ENCODE peak calls at places on chromosomes 1 and 21, in nine cellular contexts. K is lower leg skin, D is breast epithelium, X is heart left ventricle, R is HCT116, I is adrenal gland, N is body of pancreas, V is NB4, Z is prostate gland. H is an unnamed sample.

GRCh38 chr1:10280442-10281350 is 70.3 kb downstream of the KIF1B start:
- DNase-seq in D (no peak), X (no peak), V (no peak), R (no peak), K (no peak), Z (no peak), I (no peak), N (no peak), H (no peak)

GRCh38 chr1:94004924-94005323 is 95.7 kb upstream of the GCLM start:
- DNase-seq in R (no peak), K (no peak), Z (no peak), D (no peak), I (no peak), N (no peak), X (no peak), V (no peak), H (no peak)

GRCh38 chr1:243216741-243217140 is 38.3 kb downstream of the CEP170 start:
- DNase-seq in I (no peak), D (no peak), N (no peak), K (no peak), Z (no peak), X (no peak), R (no peak), V (no peak), H (no peak)

GRCh38 chr1:83086346-83086745 is 912.6 kb downstream of the TTLL7 start:
- DNase-seq in K (no peak), D (no peak), X (no peak), N (no peak), Z (no peak), V (no peak), R (no peak), I (no peak), H (no peak)

GRCh38 chr21:9735421-9735961 is 785.9 kb upstream of the TPTE start:
- DNase-seq in R (no peak), I (no peak), Z (no peak), V (no peak), N (no peak), X (no peak), K (peak), D (no peak), H (no peak)

GRCh38 chr1:18434041-18434440 is 46.7 kb upstream of the KLHDC7A start:
- DNase-seq in X (no peak), D (no peak), Z (no peak), K (peak), V (no peak), N (no peak), I (no peak), R (no peak), H (no peak)

GRCh38 chr1:180186831-180187230 is 32.2 kb downstream of the QSOX1 start:
- DNase-seq in D (no peak), Z (no peak), N (no peak), X (no peak), R (no peak), V (no peak), I (no peak), K (no peak), H (no peak)

GRCh38 chr21:19489930-19490329 is 1086.3 kb upstream of the TMPRSS15 start:
- DNase-seq in N (peak), Z (no peak), X (no peak), I (no peak), D (no peak), K (no peak), R (no peak), V (no peak), H (no peak)

GRCh38 chr1:98940069-98940468 is 64.6 kb downstream of the PLPPR5 start:
- DNase-seq in I (no peak), Z (no peak), V (peak), N (no peak), D (no peak), R (no peak), K (no peak), X (no peak), H (no peak)

GRCh38 chr1:247448107-247448778 is 9.7 kb downstream of the OR2B11 start:
- DNase-seq in X (peak), Z (peak), I (peak), R (no peak), N (peak), K (peak), D (peak), V (no peak), H (no peak)

GRCh38 chr1:75632350-75632949 is 21.5 kb upstream of the SLC44A5 start:
- DNase-seq in R (peak), I (peak), Z (no peak), D (no peak), N (no peak), K (no peak), X (no peak), V (peak), H (no peak)

GRCh38 chr1:42732126-42732680 is 7.8 kb downstream of the CLDN19 start:
- DNase-seq in X (no peak), N (no peak), D (no peak), I (no peak), Z (no peak), R (no peak), K (peak), V (no peak), H (no peak)

GRCh38 chr1:227891955-227892871 is 55.5 kb downstream of the WNT9A start:
- DNase-seq in X (peak), N (no peak), R (no peak), K (peak), I (peak), D (peak), V (no peak), Z (no peak), H (no peak)

GRCh38 chr1:243525085-243525487 is 269.2 kb downstream of the SDCCAG8 start:
- DNase-seq in V (no peak), K (no peak), D (no peak), X (no peak), I (no peak), R (no peak), Z (no peak), N (no peak), H (no peak)

GRCh38 chr1:204089044-204089751 is 16.3 kb downstream of the SOX13 start:
- DNase-seq in R (no peak), V (no peak), I (peak), K (peak), D (peak), Z (peak), X (no peak), N (no peak), H (no peak)

GRCh38 chr1:20216574-20216973 is 30.3 kb upstream of the PLA2G2C start:
- DNase-seq in K (no peak), X (no peak), D (no peak), R (peak), V (peak), N (no peak), I (peak), Z (no peak), H (no peak)

GRCh38 chr1:184626076-184627011 is 128.3 kb downstream of the EDEM3 start:
- DNase-seq in D (no peak), N (no peak), R (no peak), Z (no peak), V (no peak), I (peak), K (no peak), X (no peak), H (peak)

GRCh38 chr1:52367272-52367671 is 1.3 kb upstream of the CC2D1B start:
- DNase-seq in Z (no peak), K (peak), X (no peak), R (no peak), N (no peak), D (no peak), I (no peak), V (no peak), H (no peak)

GRCh38 chr1:203142124-203142523 is 14.6 kb downstream of the ADORA1 start:
- DNase-seq in V (no peak), I (no peak), R (no peak), K (no peak), D (no peak), N (no peak), X (no peak), Z (no peak), H (no peak)

GRCh38 chr1:93763981-93764750 is 82.5 kb upstream of the BCAR3 start:
- DNase-seq in R (no peak), Z (no peak), D (no peak), I (no peak), V (no peak), K (no peak), X (no peak), N (no peak), H (no peak)

GRCh38 chr1:212401838-212402582 is 12.7 kb downstream of the PACC1 start:
- DNase-seq in V (no peak), R (no peak), X (no peak), N (no peak), D (no peak), I (no peak), K (peak), Z (no peak), H (no peak)

GRCh38 chr21:33890187-33890586 is 25.4 kb downstream of the ATP5PO start:
- DNase-seq in R (no peak), X (no peak), V (no peak), I (no peak), D (no peak), N (no peak), K (no peak), Z (no peak), H (no peak)

GRCh38 chr1:239587066-239587465 is 200.7 kb downstream of the CHRM3 start:
- DNase-seq in N (no peak), D (no peak), R (no peak), Z (no peak), I (no peak), V (peak), X (no peak), K (no peak), H (no peak)

GRCh38 chr1:77866296-77866695 is 22.1 kb upstream of the NEXN start:
- DNase-seq in I (no peak), K (no peak), X (no peak), D (no peak), Z (no peak), N (no peak), V (no peak), R (no peak), H (no peak)

GRCh38 chr1:110476028-110476765 is 25.2 kb downstream of the PROK1 start:
- DNase-seq in X (no peak), I (peak), V (no peak), R (no peak), D (no peak), K (no peak), N (no peak), Z (no peak), H (no peak)

GRCh38 chr1:1630965-1631792 is 794 bp upstream of the MMP23B start:
- DNase-seq in X (peak), R (no peak), V (peak), N (no peak), I (peak), K (peak), Z (no peak), D (no peak), H (no peak)

GRCh38 chr1:170303034-170303433 is 157.3 kb downstream of the NTMT2 start:
- DNase-seq in N (no peak), Z (no peak), X (no peak), D (no peak), R (no peak), I (no peak), V (no peak), K (no peak), H (no peak)

GRCh38 chr21:21715286-21715969 is 717.2 kb downstream of the NCAM2 start:
- DNase-seq in N (no peak), D (no peak), K (no peak), R (no peak), V (no peak), Z (no peak), X (no peak), I (no peak), H (no peak)

GRCh38 chr1:101175886-101176285 is 60.9 kb upstream of the S1PR1 start:
- DNase-seq in N (no peak), K (no peak), D (no peak), Z (no peak), X (no peak), V (no peak), I (no peak), R (no peak), H (no peak)

GRCh38 chr1:51520700-51521248 is 1.7 kb upstream of the EPS15 start:
- DNase-seq in N (no peak), Z (no peak), K (no peak), V (peak), R (no peak), D (no peak), X (no peak), I (no peak), H (no peak)

GRCh38 chr1:95312181-95312580 is 78.2 kb downstream of the RWDD3 start:
- DNase-seq in N (no peak), I (no peak), K (no peak), R (no peak), D (no peak), Z (no peak), V (no peak), X (no peak), H (no peak)

GRCh38 chr1:41868241-41868953 is 50.3 kb downstream of the HIVEP3 start:
- DNase-seq in R (no peak), K (no peak), X (no peak), D (no peak), N (no peak), Z (no peak), V (peak), I (no peak), H (peak)

GRCh38 chr1:54277451-54278355 is 77.7 kb downstream of the MRPL37 start:
- DNase-seq in R (no peak), D (no peak), V (no peak), K (no peak), Z (peak), I (no peak), X (no peak), N (peak), H (no peak)

GRCh38 chr1:232179896-232180760 is 449.8 kb downstream of the SIPA1L2 start:
- DNase-seq in V (no peak), N (no peak), I (no peak), R (no peak), Z (no peak), K (no peak), X (no peak), D (no peak), H (no peak)

GRCh38 chr21:17848228-17848627 is 29.1 kb upstream of the C21orf91 start:
- DNase-seq in N (no peak), X (no peak), V (no peak), K (no peak), D (peak), Z (no peak), R (no peak), I (peak), H (no peak)

GRCh38 chr1:167057297-167057688 is 32.9 kb downstream of the GPA33 start:
- DNase-seq in I (peak), V (peak), Z (peak), X (no peak), D (no peak), R (peak), N (peak), K (no peak), H (no peak)

GRCh38 chr1:84163123-84164038 is 19.3 kb downstream of the PRKACB start:
- DNase-seq in K (no peak), D (no peak), R (no peak), V (no peak), Z (no peak), N (no peak), X (no peak), I (no peak), H (no peak)
- H3K4me3 ChIP-seq in K (no peak), D (no peak), R (no peak), V (no peak), Z (no peak), N (no peak), X (no peak), I (no peak), H (no peak)

DNA sequence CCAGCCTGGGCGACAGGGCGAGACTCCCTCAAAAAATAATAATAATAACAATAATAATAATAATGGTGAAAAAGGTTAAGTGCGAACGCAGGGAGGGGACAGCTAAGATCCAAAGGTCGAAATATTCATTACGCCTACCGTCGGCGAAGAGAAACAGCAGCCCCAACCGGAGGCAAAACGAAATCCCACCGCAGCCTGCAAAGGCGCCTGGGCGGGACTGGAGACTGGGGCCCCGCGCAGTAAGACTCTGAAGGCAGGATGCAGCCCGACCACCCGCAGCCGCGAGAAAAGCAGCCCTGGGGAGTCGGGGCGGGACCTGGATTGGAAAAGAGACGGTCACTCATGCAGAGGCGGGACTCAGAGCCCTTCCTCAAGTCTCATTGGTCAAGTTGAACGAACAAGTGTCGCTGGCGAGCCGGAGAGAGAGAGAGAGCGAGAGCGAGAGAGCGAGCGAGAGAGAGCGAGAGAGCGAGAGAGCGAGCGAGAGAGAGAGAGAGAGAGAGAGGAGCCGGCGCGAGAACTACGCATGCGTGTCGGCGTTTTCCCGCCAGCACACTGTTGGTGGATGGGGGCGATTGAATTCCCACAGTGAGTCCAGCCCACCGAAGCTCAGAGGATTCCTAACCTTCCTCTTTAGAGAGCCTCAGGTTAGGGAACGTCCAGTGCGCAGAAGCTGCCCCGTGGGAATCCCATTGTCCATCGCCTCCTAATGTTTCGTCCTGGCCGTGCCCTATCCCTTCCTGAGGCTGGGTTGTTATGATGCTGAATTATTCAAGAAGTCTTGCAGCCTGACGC is 10.7 kb downstream of the ENTREP3 start:
- DNase-seq in N (peak), K (peak), D (peak), I (peak), X (peak), V (peak), Z (peak), R (peak), H (peak)
- TF ChIP-seq POLR2A in N (peak), K (peak), D (peak), I (peak), X (peak), V (peak), Z (peak), R (peak), H (peak)

GRCh38 chr21:41869771-41870170 is 9.4 kb downstream of the PRDM15 start:
- DNase-seq in K (no peak), N (no peak), D (no peak), Z (no peak), I (no peak), V (no peak), R (no peak), X (no peak), H (no peak)

GRCh38 chr21:41873426-41873825 is 5.7 kb downstream of the PRDM15 start:
- DNase-seq in D (no peak), K (no peak), R (no peak), Z (no peak), N (no peak), X (no peak), I (no peak), V (no peak), H (no peak)

GRCh38 chr21:41873005-41873404 is 6.1 kb downstream of the PRDM15 start:
- DNase-seq in X (no peak), R (no peak), I (no peak), Z (no peak), D (no peak), V (no peak), N (no peak), K (no peak), H (no peak)

GRCh38 chr21:41874611-41875010 is 4.5 kb downstream of the PRDM15 start:
- DNase-seq in V (no peak), D (no peak), Z (no peak), N (no peak), X (no peak), R (no peak), I (no peak), K (no peak), H (no peak)

DNA sequence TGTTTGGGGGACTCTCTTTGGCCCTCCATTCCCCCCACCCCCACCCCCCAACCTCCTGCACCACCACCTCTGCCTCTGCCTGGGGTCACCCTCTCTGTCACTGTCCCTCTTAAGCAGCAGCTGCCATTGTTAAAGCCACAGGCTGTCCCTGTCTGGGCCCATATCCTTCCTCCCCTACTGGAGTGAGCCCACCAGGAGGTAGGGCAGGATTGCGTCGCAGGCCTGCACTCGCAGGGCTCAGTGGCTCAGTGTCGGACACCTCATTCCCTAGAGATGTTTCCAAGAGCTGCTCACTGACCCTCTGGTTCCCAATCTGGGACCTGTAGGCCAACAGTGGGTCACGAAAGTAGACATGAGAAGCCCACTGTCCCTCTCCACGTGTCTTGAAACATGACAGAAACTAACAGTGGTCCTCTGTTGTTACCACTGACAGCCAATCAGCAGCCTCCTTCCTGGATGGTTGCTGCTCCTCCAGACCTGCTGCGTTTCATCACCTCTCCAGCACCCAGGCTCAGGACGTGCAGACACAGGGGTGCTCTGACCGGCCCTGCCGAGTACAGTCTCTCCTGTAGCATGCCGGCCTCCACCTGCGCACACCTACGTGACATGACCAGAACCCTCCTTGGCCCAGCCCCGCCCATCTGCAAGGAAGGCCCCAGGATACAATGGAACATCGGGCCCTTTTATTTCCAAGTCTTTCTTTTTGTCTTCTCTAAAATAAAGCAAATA is 7.7 kb downstream of the PRDM15 start:
- DNase-seq in I (no peak), X (no peak), K (no peak), R (no peak), N (no peak), V (no peak), Z (no peak), D (no peak), H (no peak)
- H3K4me3 ChIP-seq in I (no peak), X (no peak), K (no peak), R (no peak), N (no peak), V (no peak), Z (no peak), D (no peak), H (no peak)

DNA sequence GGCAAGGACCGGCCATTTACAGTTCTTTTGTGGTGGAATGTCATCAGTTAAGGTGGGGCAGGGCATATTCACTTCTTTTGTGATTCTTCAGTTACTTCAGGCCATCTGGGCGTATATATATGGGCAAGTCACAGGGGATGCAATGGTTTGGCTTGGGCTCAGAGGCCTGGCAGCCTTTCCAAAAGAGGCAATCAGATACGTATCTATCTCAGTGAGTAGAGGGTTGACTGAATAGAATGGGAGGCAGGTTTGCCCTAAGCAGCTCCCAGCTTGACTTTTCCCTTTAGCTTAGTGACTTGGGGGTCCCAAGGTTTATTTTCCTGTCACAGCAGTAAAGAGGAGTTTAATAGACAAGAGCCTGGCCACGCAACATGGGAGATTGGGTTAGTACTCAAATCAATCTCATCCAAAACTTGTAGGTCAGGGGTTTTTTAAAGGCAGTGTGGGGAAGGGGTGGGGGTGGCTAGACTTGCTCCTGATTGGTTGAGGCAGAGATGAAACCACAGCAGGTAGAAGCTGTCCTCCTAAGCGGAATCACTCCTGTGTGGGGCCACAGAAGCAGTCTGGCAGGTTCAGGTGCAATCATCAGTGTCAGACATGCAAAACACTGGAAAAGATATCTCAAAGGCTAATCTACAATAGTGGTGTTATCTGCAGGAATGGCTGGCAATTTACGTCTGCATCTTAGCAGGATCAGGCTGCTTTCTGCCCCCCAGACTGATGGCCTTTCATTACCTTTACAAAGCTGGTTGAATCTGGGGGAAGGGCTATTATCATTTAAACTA is 112.9 kb downstream of the TLR5 start:
- DNase-seq in N (no peak), D (no peak), I (no peak), X (no peak), K (no peak), R (no peak), Z (no peak), V (no peak), H (no peak)
- TF ChIP-seq POLR2A in N (no peak), D (no peak), I (no peak), X (no peak), K (no peak), R (no peak), Z (no peak), V (no peak), H (no peak)